ENCODE peak calls at places on chromosomes 1 and 21, in nine cellular contexts. P is right atrium auricular region, A is mammary epithelial cell, U is psoas muscle, K is aorta, N is lung, L is fibroblast of lung, E is cardiac muscle cell, M is bronchial epithelial cell. V is an unnamed sample.
A peak's percentile ranks its signal among the peaks of the same experiment; 100 is the strongest.

GRCh38 chr1:56056438-56057312 is 522.7 kb downstream of the PLPP3 start:
- DNase-seq in P (no peak), A (peak; percentile 51), U (no peak), K (no peak), N (no peak), L (peak; percentile 79), E (no peak), M (peak; percentile 43), V (no peak)

GRCh38 chr1:81834921-81835698 is 34.4 kb downstream of the ADGRL2 start:
- DNase-seq in P (no peak), A (peak; percentile 46), U (no peak), K (no peak), N (no peak), L (peak; percentile 76), E (no peak), M (peak; percentile 25), V (no peak)

GRCh38 chr21:16634522-16634914 is 878.3 kb upstream of the CXADR start:
- DNase-seq in P (no peak), A (no peak), U (no peak), K (no peak), N (no peak), L (no peak), E (peak; percentile 51), M (peak; percentile 5), V (no peak)

GRCh38 chr1:204684551-204685235 is 845 bp downstream of the LRRN2 start:
- DNase-seq in P (no peak), A (no peak), U (peak; percentile 30), K (no peak), N (no peak), L (peak; percentile 11), E (peak; percentile 19), M (no peak), V (peak; percentile 13)

GRCh38 chr1:55363261-55363660 is 148.1 kb upstream of the USP24 start:
- DNase-seq in P (no peak), A (no peak), U (no peak), K (no peak), N (no peak), L (peak; percentile 66), E (no peak), M (no peak), V (no peak)

GRCh38 chr1:18820791-18821641 is 38.4 kb downstream of the TAS1R2 start:
- DNase-seq in P (peak; percentile 61), A (peak; percentile 38), U (peak; percentile 78), K (peak; percentile 88), N (peak; percentile 70), L (peak; percentile 47), E (peak; percentile 90), M (peak; percentile 40), V (peak; percentile 71)

GRCh38 chr1:32426489-32427255 is 32.4 kb upstream of the BSDC1 start:
- DNase-seq in P (no peak), A (no peak), U (no peak), K (no peak), N (no peak), L (peak; percentile 25), E (no peak), M (peak; percentile 17), V (no peak)

GRCh38 chr1:25216123-25216522 is 16.2 kb downstream of the SYF2 start:
- DNase-seq in P (no peak), A (no peak), U (no peak), K (no peak), N (no peak), L (no peak), E (no peak), M (no peak), V (no peak)

GRCh38 chr1:43936470-43937151 is 3.0 kb downstream of the ARTN start:
- DNase-seq in P (no peak), A (peak; percentile 31), U (peak; percentile 30), K (peak; percentile 81), N (no peak), L (peak; percentile 45), E (peak; percentile 71), M (no peak), V (peak; percentile 58)

GRCh38 chr1:1146026-1146425 is 27.7 kb upstream of the TTLL10 start:
- DNase-seq in P (no peak), A (no peak), U (no peak), K (no peak), N (no peak), L (no peak), E (no peak), M (no peak), V (no peak)

GRCh38 chr1:78329475-78329874 is 161.3 kb upstream of the PTGFR start:
- DNase-seq in P (no peak), A (no peak), U (no peak), K (no peak), N (no peak), L (no peak), E (no peak), M (peak; percentile 30), V (no peak)

GRCh38 chr1:75723989-75724471 is 479 bp upstream of the ACADM start:
- DNase-seq in P (peak; percentile 74), A (peak; percentile 55), U (peak; percentile 86), K (peak; percentile 95), N (peak; percentile 84), L (peak; percentile 81), E (peak; percentile 85), M (peak; percentile 34), V (peak; percentile 82)

GRCh38 chr1:96861836-96862235 is 140.3 kb downstream of the PTBP2 start:
- DNase-seq in P (no peak), A (no peak), U (no peak), K (no peak), N (no peak), L (no peak), E (no peak), M (no peak), V (no peak)

GRCh38 chr1:71118086-71118485 is 37.3 kb upstream of the ZRANB2 start:
- DNase-seq in P (no peak), A (no peak), U (no peak), K (no peak), N (no peak), L (peak; percentile 1), E (no peak), M (no peak), V (no peak)

GRCh38 chr1:43479414-43479813 is 25.7 kb upstream of the HYI start:
- DNase-seq in P (no peak), A (no peak), U (no peak), K (no peak), N (no peak), L (no peak), E (no peak), M (no peak), V (no peak)

GRCh38 chr1:22662318-22662717 is 9.3 kb downstream of the C1QB start:
- DNase-seq in P (no peak), A (peak; percentile 2), U (no peak), K (no peak), N (no peak), L (no peak), E (peak; percentile 32), M (peak; percentile 10), V (peak; percentile 62)

GRCh38 chr1:112099979-112100378 is 110.5 kb upstream of the KCND3 start:
- DNase-seq in P (no peak), A (no peak), U (no peak), K (no peak), N (no peak), L (no peak), E (no peak), M (no peak), V (no peak)

GRCh38 chr1:5428391-5428790 is 563.8 kb downstream of the NPHP4 start:
- DNase-seq in P (no peak), A (no peak), U (no peak), K (no peak), N (no peak), L (no peak), E (no peak), M (no peak), V (no peak)

GRCh38 chr1:154989195-154989860 is 4.1 kb upstream of the LENEP start:
- DNase-seq in P (no peak), A (no peak), U (no peak), K (no peak), N (no peak), L (no peak), E (no peak), M (no peak), V (no peak)
- H3K36me3 ChIP-seq in P (peaks cover 25% of the 10 kb centered on the region), A (peaks cover 12% of the 10 kb centered on the region), U (no peaks in the 10 kb centered on the region), K (peaks cover 4% of the 10 kb centered on the region), N (peaks cover 33% of the 10 kb centered on the region), L (peaks cover 8% of the 10 kb centered on the region), E (peaks cover 4% of the 10 kb centered on the region), M (peaks cover 22% of the 10 kb centered on the region), V (peaks cover 8% of the 10 kb centered on the region)

GRCh38 chr1:68490046-68490651 is 6.7 kb downstream of the DEPDC1 start:
- DNase-seq in P (no peak), A (peak; percentile 43), U (no peak), K (no peak), N (no peak), L (no peak), E (no peak), M (peak; percentile 21), V (no peak)
- H3K36me3 ChIP-seq in P (no peaks in the 10 kb centered on the region), A (peaks cover 30% of the 10 kb centered on the region), U (no peaks in the 10 kb centered on the region), K (no peaks in the 10 kb centered on the region), N (no peaks in the 10 kb centered on the region), L (peaks cover 2% of the 10 kb centered on the region), E (peaks cover 6% of the 10 kb centered on the region), M (no peaks in the 10 kb centered on the region), V (no peaks in the 10 kb centered on the region)

GRCh38 chr1:8860738-8861516 is 17.6 kb downstream of the ENO1 start:
- DNase-seq in P (no peak), A (no peak), U (no peak), K (no peak), N (no peak), L (no peak), E (no peak), M (no peak), V (no peak)

GRCh38 chr1:8862528-8862927 is 16.0 kb downstream of the ENO1 start:
- DNase-seq in P (no peak), A (no peak), U (no peak), K (no peak), N (no peak), L (no peak), E (no peak), M (no peak), V (peak; percentile 76)

GRCh38 chr1:8863712-8864324 is 14.7 kb downstream of the ENO1 start:
- DNase-seq in P (no peak), A (no peak), U (no peak), K (no peak), N (no peak), L (no peak), E (no peak), M (no peak), V (no peak)

GRCh38 chr1:8864713-8865397 is 13.6 kb downstream of the ENO1 start:
- DNase-seq in P (no peak), A (no peak), U (no peak), K (no peak), N (no peak), L (no peak), E (no peak), M (no peak), V (no peak)

DNA sequence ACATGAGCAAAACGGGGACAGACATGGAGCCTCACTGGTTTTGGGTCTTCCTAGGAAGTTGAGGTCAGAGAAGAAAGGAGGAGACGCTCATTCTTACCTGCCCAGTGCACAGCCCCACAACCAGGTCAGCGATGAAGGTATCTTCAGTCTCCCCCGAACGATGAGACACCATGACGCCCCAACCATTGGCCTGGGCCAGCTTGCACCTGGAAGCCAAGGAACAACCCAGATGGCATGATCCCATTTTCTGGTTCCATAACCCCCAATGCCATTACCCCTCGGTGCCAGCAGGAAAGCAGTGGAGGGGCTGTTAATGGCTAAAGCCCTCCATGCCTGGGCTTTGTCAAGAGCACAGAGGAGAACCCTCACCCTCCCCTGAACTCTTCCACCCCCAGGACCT is 15.3 kb downstream of the ENO1 start:
- DNase-seq in P (no peak), A (no peak), U (no peak), K (no peak), N (no peak), L (no peak), E (no peak), M (no peak), V (no peak)
- H3K36me3 ChIP-seq in P (peaks cover 96% of the 10 kb centered on the region), A (peaks cover 88% of the 10 kb centered on the region), U (peaks cover 37% of the 10 kb centered on the region), K (peaks cover 27% of the 10 kb centered on the region), N (peaks cover 81% of the 10 kb centered on the region), L (peaks cover 64% of the 10 kb centered on the region), E (peaks cover 94% of the 10 kb centered on the region), M (peaks cover 69% of the 10 kb centered on the region), V (peaks cover 20% of the 10 kb centered on the region)

GRCh38 chr1:30977105-30977504 is 68.5 kb upstream of the SDC3 start:
- DNase-seq in P (no peak), A (peak; percentile 21), U (no peak), K (no peak), N (no peak), L (peak; percentile 62), E (no peak), M (peak; percentile 12), V (no peak)
- H3K36me3 ChIP-seq in P (peaks cover 27% of the 10 kb centered on the region), A (peaks cover 21% of the 10 kb centered on the region), U (no peaks in the 10 kb centered on the region), K (peaks cover 6% of the 10 kb centered on the region), N (peaks cover 15% of the 10 kb centered on the region), L (peaks cover 8% of the 10 kb centered on the region), E (peaks cover 38% of the 10 kb centered on the region), M (peaks cover 11% of the 10 kb centered on the region), V (no peaks in the 10 kb centered on the region)

V was measured in Caco-2.